ENCODE peak calls at places on chromosomes 5 and 9, in four cellular contexts. U is K562, P is lung, Z is body of pancreas. X is an unnamed sample.
A peak's percentile ranks its signal among the peaks of the same experiment; 100 is the strongest.

GRCh38 chr5:44603496-44604272 is 205.1 kb upstream of the MRPS30 start:
- DNase-seq in Z (no peak), U (no peak), P (no peak), X (peak; percentile 15)

GRCh38 chr9:93543117-93543516 is 33.3 kb upstream of the PHF2 start:
- DNase-seq in U (no peak), P (no peak), Z (no peak), X (no peak)

GRCh38 chr5:151123897-151124751 is 33.5 kb downstream of the ANXA6 start:
- DNase-seq in Z (peak; percentile 79), P (peak; percentile 43), U (no peak), X (no peak)

GRCh38 chr5:135379052-135379654 is 19.9 kb downstream of the MACROH2A1 start:
- DNase-seq in U (no peak), Z (no peak), P (no peak), X (no peak)

GRCh38 chr5:20307391-20307790 is 319.4 kb upstream of the CDH18 start:
- DNase-seq in P (no peak), Z (no peak), U (no peak), X (no peak)

GRCh38 chr5:157977957-157978505 is 119.1 kb upstream of the CLINT1 start:
- DNase-seq in P (no peak), Z (no peak), U (no peak), X (no peak)

GRCh38 chr5:151014680-151015343 is 5.6 kb upstream of the GPX3 start:
- DNase-seq in Z (no peak), P (no peak), U (no peak), X (no peak)

GRCh38 chr9:78505546-78505945 is 208.6 kb downstream of the PSAT1 start:
- DNase-seq in Z (no peak), P (no peak), U (no peak), X (no peak)

GRCh38 chr9:2018764-2019548 is 3.8 kb downstream of the SMARCA2 start:
- DNase-seq in Z (no peak), P (no peak), U (no peak), X (no peak)

GRCh38 chr5:139738777-139739611 is 56.6 kb upstream of the PSD2 start:
- DNase-seq in U (peak; percentile 44), Z (no peak), P (no peak), X (no peak)

GRCh38 chr5:159640376-159640775 is 275.9 kb upstream of the ADRA1B start:
- DNase-seq in P (no peak), U (no peak), Z (no peak), X (no peak)

GRCh38 chr5:64883912-64884311 is 115.2 kb downstream of the CWC27 start:
- DNase-seq in Z (no peak), P (no peak), U (no peak), X (no peak)

GRCh38 chr9:99261923-99262322 is 39.8 kb downstream of the SEC61B start:
- DNase-seq in P (no peak), U (no peak), Z (no peak), X (no peak)

GRCh38 chr9:77589046-77589795 is 58.9 kb downstream of the GNA14 start:
- DNase-seq in Z (no peak), U (no peak), P (peak; percentile 50), X (no peak)

GRCh38 chr5:143302344-143302743 is 101.1 kb downstream of the NR3C1 start:
- DNase-seq in Z (no peak), P (no peak), U (no peak), X (no peak)

GRCh38 chr5:172837640-172838039 is 3.6 kb downstream of the ERGIC1 start:
- DNase-seq in P (peak; percentile 87), U (no peak), Z (peak; percentile 81), X (no peak)

DNA sequence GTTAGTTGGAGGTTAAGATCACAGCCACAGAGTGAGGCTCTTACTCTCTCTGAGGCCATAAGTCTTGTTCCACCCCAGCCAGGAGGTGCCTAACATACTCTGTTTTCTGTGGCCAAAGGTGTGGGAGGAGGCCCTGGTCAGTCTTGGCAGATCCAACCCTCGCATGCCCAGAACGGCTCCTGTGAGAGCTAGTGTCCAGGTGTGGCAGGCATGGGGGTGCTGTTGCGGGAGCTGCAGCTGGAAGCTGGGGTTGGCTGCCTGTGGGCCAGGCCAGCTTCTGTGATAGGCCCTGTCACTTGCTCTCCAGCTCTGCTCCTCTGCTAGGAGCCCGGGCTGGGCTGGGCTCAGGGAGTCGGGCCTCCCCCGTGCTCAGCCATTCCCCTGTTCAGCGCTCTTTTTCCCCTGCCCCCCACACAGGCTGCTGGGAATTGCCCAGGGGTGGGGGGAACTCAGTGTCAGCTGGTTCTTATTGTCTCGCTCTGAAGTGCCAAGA is 31.6 kb downstream of the IER5L start:
- DNase-seq in Z (no peak), P (no peak), U (no peak), X (no peak)
- H3K27ac ChIP-seq in Z (peak overlapping the region; percentile 55), P (peak overlapping the region; percentile 73), U (no peak overlapping the region), X (no peak overlapping the region)

GRCh38 chr5:131164931-131165727 is at the start of gene HINT1:
- DNase-seq in P (peak; percentile 90), U (peak; percentile 95), Z (peak; percentile 92), X (peak; percentile 95)

GRCh38 chr5:131160134-131160533 is 4.9 kb downstream of the HINT1 start:
- DNase-seq in Z (no peak), P (no peak), U (no peak), X (no peak)

GRCh38 chr5:131163315-131164119 is 1.5 kb downstream of the HINT1 start:
- DNase-seq in Z (no peak), U (no peak), P (no peak), X (no peak)

GRCh38 chr5:131167615-131168014 is 2.6 kb upstream of the HINT1 start:
- DNase-seq in Z (no peak), P (no peak), U (no peak), X (no peak)

GRCh38 chr5:131164161-131164930 is 710 bp downstream of the HINT1 start:
- DNase-seq in Z (peak; percentile 66), U (peak; percentile 72), P (peak; percentile 69), X (peak; percentile 58)
- TF ChIP-seq CTCF in Z (no peak), U (no peak), P (no peak), X (no peak)

DNA sequence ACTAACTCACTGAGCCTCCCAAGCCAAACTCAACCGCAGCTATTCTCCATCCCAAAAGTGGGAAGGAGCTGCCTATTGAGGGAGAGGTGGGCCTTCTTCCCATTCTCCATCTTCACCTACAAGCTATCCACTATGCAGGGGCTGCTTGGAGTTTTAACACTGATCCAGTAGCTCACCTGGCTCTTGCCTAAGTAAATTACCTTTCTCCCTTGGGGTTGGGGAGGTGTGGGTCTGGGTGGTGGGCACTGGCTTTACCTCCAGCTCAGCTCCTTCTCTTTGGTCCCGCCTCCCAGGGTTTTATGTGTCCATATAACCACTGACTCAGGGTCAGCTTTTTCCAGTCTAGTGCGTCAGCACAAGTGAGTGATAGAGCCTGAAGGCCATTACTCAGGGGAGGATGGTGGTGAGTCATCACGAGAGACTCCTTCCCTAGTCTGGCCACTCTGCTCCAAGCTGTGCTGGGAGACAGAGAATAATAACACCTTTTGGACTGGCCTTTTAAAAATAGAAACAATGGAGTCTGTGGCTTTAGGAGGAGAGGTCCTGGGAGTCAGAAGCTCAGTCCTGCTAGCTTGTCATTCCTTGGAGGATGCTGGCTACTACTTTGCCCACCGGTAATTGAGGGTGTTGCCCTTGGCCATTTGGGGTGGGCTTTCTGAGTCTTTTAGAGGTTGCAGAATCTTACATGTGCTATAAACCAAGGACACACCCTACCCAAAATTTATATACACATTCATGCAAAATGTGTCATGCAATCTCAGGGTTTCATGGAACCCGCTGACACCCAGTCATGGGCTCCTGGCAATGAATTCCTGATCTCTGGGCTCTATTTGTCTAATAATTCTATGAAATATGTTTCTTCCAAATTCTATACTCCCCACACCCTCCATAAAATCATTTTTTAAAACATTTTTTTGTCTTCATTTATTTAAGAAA is 35.6 kb upstream of the ATP6V1G1 start:
- DNase-seq in U (peak; percentile 69), Z (peak; percentile 51), P (peak; percentile 32), X (peak; percentile 31)
- H3K27ac ChIP-seq in U (peak overlapping the region; percentile 8), Z (peak overlapping the region; percentile 45), P (no peak overlapping the region), X (no peak overlapping the region)

GRCh38 chr9:135615666-135616620 is 23.4 kb downstream of the GLT6D1 start:
- DNase-seq in P (peak; percentile 22), U (no peak), Z (no peak), X (no peak)
- TF ChIP-seq CTCF in P (no peak), U (peak; percentile 58), Z (no peak), X (peak; percentile 82)

GRCh38 chr5:72134226-72134625 is 27.0 kb downstream of the MAP1B start:
- DNase-seq in P (no peak), Z (no peak), U (no peak), X (peak; percentile 53)
- H3K27ac ChIP-seq in P (no peak overlapping the region), Z (no peak overlapping the region), U (no peak overlapping the region), X (no peak overlapping the region)